ENCODE peak calls at places on chromosomes 3 and 15, in nine cellular contexts. T is CD8-positive, alpha-beta memory T cell; W is body of pancreas; F is IMR-90; A is tibial artery; E is CD4-positive, CD25-positive, alpha-beta regulatory T cell; O is endothelial cell of umbilical vein; H is pancreas; Z is Peyer's patch. U is an unnamed sample. For H3K27me3 and H3K4me1, the result is how much of the 10 kb centered on the place peaks cover.

GRCh38 chr15:96303503-96304054 is 26.9 kb upstream of the NR2F2 start:
- DNase-seq in T (no peak), W (no peak), F (no peak), A (no peak), E (no peak), O (no peak), H (no peak), Z (no peak), U (no peak)

GRCh38 chr15:45399381-45400212 is 21.3 kb upstream of the GATM start:
- DNase-seq in T (peak), W (peak), F (peak), A (no peak), E (peak), O (peak), H (no peak), Z (no peak), U (peak)

GRCh38 chr3:197241173-197241572 is 57.2 kb downstream of the DLG1 start:
- DNase-seq in T (no peak), W (no peak), F (peak), A (no peak), E (no peak), O (no peak), H (no peak), Z (no peak), U (no peak)

GRCh38 chr3:194691481-194692281 is 6.0 kb downstream of the FAM43A start:
- DNase-seq in T (no peak), W (no peak), F (no peak), A (no peak), E (no peak), O (peak), H (no peak), Z (peak), U (peak)

GRCh38 chr3:123618076-123618703 is 33.3 kb upstream of the HACD2 start:
- DNase-seq in T (no peak), W (no peak), F (no peak), A (no peak), E (no peak), O (no peak), H (no peak), Z (no peak), U (no peak)

GRCh38 chr15:92082217-92082843 is 228.8 kb downstream of the SLCO3A1 start:
- DNase-seq in T (no peak), W (peak), F (peak), A (peak), E (peak), O (peak), H (no peak), Z (peak), U (peak)

GRCh38 chr15:85542895-85543331 is 162.5 kb downstream of the AKAP13 start:
- DNase-seq in T (no peak), W (no peak), F (peak), A (no peak), E (no peak), O (peak), H (no peak), Z (no peak), U (no peak)

GRCh38 chr3:38989932-38990510 is 61.7 kb downstream of the SCN11A start:
- DNase-seq in T (no peak), W (no peak), F (no peak), A (no peak), E (no peak), O (no peak), H (no peak), Z (no peak), U (peak)

GRCh38 chr3:106257172-106257571 is 388.4 kb upstream of the CBLB start:
- DNase-seq in T (no peak), W (no peak), F (no peak), A (no peak), E (no peak), O (no peak), H (no peak), Z (no peak), U (no peak)

GRCh38 chr15:77543159-77543882 is 89.4 kb downstream of the LINGO1 start:
- DNase-seq in T (peak), W (peak), F (peak), A (peak), E (peak), O (peak), H (peak), Z (peak), U (peak)

GRCh38 chr15:69548771-69549170 is 96.2 kb downstream of the RPLP1 start:
- DNase-seq in T (no peak), W (no peak), F (no peak), A (no peak), E (no peak), O (no peak), H (no peak), Z (no peak), U (no peak)

GRCh38 chr3:195226900-195227447 is 44.0 kb downstream of the XXYLT1 start:
- DNase-seq in T (no peak), W (no peak), F (peak), A (no peak), E (no peak), O (peak), H (no peak), Z (peak), U (peak)

GRCh38 chr15:52225230-52225629 is 34.0 kb upstream of the GNB5 start:
- DNase-seq in T (no peak), W (no peak), F (no peak), A (no peak), E (no peak), O (no peak), H (no peak), Z (no peak), U (no peak)

GRCh38 chr3:169232863-169233262 is 430.6 kb downstream of the MECOM start:
- DNase-seq in T (no peak), W (no peak), F (peak), A (no peak), E (no peak), O (peak), H (no peak), Z (no peak), U (peak)

GRCh38 chr15:34279341-34279740 is 54.5 kb downstream of the EMC4 start:
- DNase-seq in T (no peak), W (no peak), F (no peak), A (no peak), E (no peak), O (no peak), H (no peak), Z (no peak), U (no peak)

GRCh38 chr15:57827021-57827420 is 120.5 kb downstream of the POLR2M start:
- DNase-seq in T (no peak), W (no peak), F (no peak), A (no peak), E (no peak), O (peak), H (no peak), Z (no peak), U (no peak)

GRCh38 chr15:85858586-85859375 is 64.1 kb upstream of the KLHL25 start:
- DNase-seq in T (peak), W (peak), F (peak), A (no peak), E (peak), O (peak), H (peak), Z (peak), U (peak)

GRCh38 chr15:79028411-79028964 is 62.1 kb downstream of the RASGRF1 start:
- DNase-seq in T (no peak), W (peak), F (peak), A (peak), E (no peak), O (peak), H (no peak), Z (peak), U (peak)

DNA sequence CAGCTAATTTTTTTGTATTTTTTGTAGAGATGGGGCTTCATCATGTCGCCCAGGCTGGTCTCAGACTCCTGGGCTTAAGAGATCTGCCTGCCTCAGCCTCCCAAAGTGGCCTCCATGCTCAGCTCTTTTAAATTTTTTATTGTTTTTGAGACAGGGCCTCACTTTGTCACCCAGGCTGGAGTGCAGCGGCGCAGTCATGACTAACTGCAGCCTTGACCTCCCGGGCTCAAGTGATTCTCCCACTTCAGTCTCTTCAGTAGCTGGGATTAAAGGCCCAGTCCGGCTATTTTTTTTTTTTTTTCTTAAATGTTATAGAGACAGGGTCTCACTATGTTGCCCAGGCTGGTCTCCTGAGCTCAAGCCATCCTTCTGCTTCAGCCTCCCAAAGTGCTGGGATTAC is 15.1 kb upstream of the BAHD1 start:
- DNase-seq in T (no peak), W (no peak), F (no peak), A (no peak), E (no peak), O (no peak), H (no peak), Z (no peak), U (no peak)
- H3K4me3 ChIP-seq in T (no peak), W (no peak), F (no peak), A (no peak), E (no peak), O (no peak), H (no peak), Z (no peak), U (no peak)

GRCh38 chr3:46221936-46222335 is 13.8 kb upstream of the CCR1 start:
- DNase-seq in T (no peak), W (no peak), F (no peak), A (no peak), E (no peak), O (no peak), H (no peak), Z (no peak), U (no peak)
- H3K27me3 ChIP-seq in T (under half), W (under half), F (under half), A (under half), E (under half), O (under half), H (under half), Z (under half), U (under half)

GRCh38 chr3:42098171-42098570 is 7.0 kb downstream of the TRAK1 start:
- DNase-seq in T (no peak), W (no peak), F (no peak), A (no peak), E (no peak), O (peak), H (no peak), Z (no peak), U (no peak)

GRCh38 chr3:42099020-42099765 is 8.0 kb downstream of the TRAK1 start:
- DNase-seq in T (no peak), W (no peak), F (no peak), A (no peak), E (no peak), O (no peak), H (no peak), Z (no peak), U (no peak)

GRCh38 chr3:42101481-42101880 is 10.3 kb downstream of the TRAK1 start:
- DNase-seq in T (no peak), W (no peak), F (no peak), A (no peak), E (no peak), O (no peak), H (no peak), Z (no peak), U (no peak)

GRCh38 chr3:42102569-42102968 is 11.4 kb downstream of the TRAK1 start:
- DNase-seq in T (no peak), W (peak), F (no peak), A (no peak), E (no peak), O (peak), H (no peak), Z (no peak), U (no peak)

DNA sequence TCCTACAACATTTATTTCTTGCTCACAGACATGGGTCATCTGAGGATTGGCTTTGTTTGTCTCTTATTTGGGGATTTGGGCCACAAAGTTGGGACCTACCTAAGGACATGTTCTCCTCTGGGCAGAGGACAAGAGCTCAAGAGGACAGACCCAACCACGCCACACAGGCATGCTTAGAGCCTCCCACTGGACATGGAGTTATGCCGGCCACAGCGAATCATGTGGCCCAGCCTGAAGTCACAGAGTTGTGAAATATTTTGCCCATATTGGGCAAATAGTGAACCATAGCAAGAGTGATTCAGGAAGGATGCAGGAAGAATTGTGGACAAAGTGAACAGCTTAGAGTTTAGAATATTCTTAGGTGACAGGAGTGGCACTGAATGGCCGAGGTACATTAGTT is 9.9 kb downstream of the TRAK1 start:
- DNase-seq in T (no peak), W (peak), F (peak), A (peak), E (no peak), O (peak), H (no peak), Z (no peak), U (no peak)
- H3K4me1 ChIP-seq in T (under half), W (under half), F (under half), A (under half), E (under half), O (under half), H (under half), Z (under half), U (under half)

GRCh38 chr3:60277376-60277800 is 973.9 kb downstream of the FHIT start:
- DNase-seq in T (no peak), W (no peak), F (no peak), A (no peak), E (no peak), O (no peak), H (no peak), Z (no peak), U (no peak)
- H3K4me3 ChIP-seq in T (no peak), W (no peak), F (no peak), A (no peak), E (no peak), O (no peak), H (no peak), Z (no peak), U (no peak)

GRCh38 chr15:87944051-87944450 is 312.5 kb downstream of the NTRK3 start:
- DNase-seq in T (no peak), W (no peak), F (no peak), A (no peak), E (no peak), O (no peak), H (no peak), Z (no peak), U (no peak)
- H3K27me3 ChIP-seq in T (under half), W (under half), F (under half), A (under half), E (under half), O (under half), H (under half), Z (under half), U (under half)

DNA sequence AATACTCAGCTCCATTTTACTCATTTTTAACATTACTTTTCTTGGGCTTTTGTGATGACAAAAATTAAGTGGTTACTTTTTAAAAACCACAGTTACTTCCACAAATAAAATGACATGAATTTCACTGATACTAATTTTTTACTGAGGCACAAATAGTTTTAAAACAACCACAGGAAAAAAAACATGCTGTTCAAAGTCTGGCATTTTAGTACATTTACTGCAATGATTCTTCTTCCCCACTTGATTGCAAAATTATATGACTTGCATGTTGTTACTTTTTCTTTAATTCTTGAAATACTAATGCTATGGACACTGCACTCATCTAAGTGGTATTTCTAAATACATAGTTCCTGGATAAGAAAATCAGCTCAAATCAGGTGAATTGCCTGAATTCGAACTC is 24.8 kb upstream of the SLMAP start:
- DNase-seq in T (no peak), W (no peak), F (peak), A (no peak), E (no peak), O (no peak), H (no peak), Z (no peak), U (no peak)
- H3K4me1 ChIP-seq in T (under half), W (under half), F (under half), A (under half), E (under half), O (under half), H (under half), Z (under half), U (under half)

GRCh38 chr3:126100688-126101301 is 16.9 kb upstream of the SLC41A3 start:
- DNase-seq in T (no peak), W (no peak), F (peak), A (peak), E (no peak), O (peak), H (no peak), Z (no peak), U (no peak)
- H3K4me3 ChIP-seq in T (no peak), W (no peak), F (no peak), A (peak), E (no peak), O (no peak), H (no peak), Z (no peak), U (no peak)

GRCh38 chr15:36886135-36887011 is 214.0 kb downstream of the MEIS2 start:
- DNase-seq in T (no peak), W (no peak), F (no peak), A (no peak), E (no peak), O (no peak), H (no peak), Z (no peak), U (no peak)
- H3K27me3 ChIP-seq in T (under half), W (under half), F (under half), A (half or more), E (under half), O (half or more), H (under half), Z (under half), U (under half)